ENCODE peak calls at places on chromosomes 5 and 9, in eight cellular contexts. X is GM23248, S is OCI-LY7, A is PC-3, C is GM23338, P is PC-9, V is Karpas-422, J is hepatocyte. N is an unnamed sample.

GRCh38 chr9:126114409-126114760 is 212.2 kb upstream of the MVB12B start:
- DNase-seq in A (no peak), V (no peak), X (no peak), S (no peak), C (no peak), P (no peak), J (no peak), N (no peak)

GRCh38 chr9:71725590-71726338 is 42.5 kb downstream of the CEMIP2 start:
- DNase-seq in C (no peak), V (no peak), J (peak; percentile 49), X (peak; percentile 74), P (peak; percentile 97), S (no peak), A (peak; percentile 92), N (no peak)

GRCh38 chr9:109894921-109895758 is 115.1 kb downstream of the PALM2AKAP2 start:
- DNase-seq in X (peak; percentile 87), C (no peak), A (peak; percentile 12), S (no peak), P (no peak), J (no peak), V (no peak), N (no peak)

GRCh38 chr5:80275347-80275746 is 19.5 kb upstream of the SERINC5 start:
- DNase-seq in J (peak; percentile 25), P (no peak), C (peak; percentile 78), V (peak; percentile 72), S (peak; percentile 70), X (peak; percentile 16), A (peak; percentile 28), N (no peak)

GRCh38 chr9:114362394-114362793 is 25.4 kb downstream of the AKNA start:
- DNase-seq in C (no peak), S (no peak), V (no peak), J (no peak), X (no peak), P (no peak), A (no peak), N (no peak)

GRCh38 chr9:22036866-22037626 is 27.9 kb upstream of the CDKN2B start:
- DNase-seq in S (no peak), V (no peak), C (no peak), P (no peak), X (peak; percentile 40), A (peak; percentile 6), J (no peak), N (no peak)

GRCh38 chr9:72926506-72926905 is 26.3 kb downstream of the ALDH1A1 start:
- DNase-seq in C (no peak), J (no peak), P (no peak), V (no peak), A (no peak), X (no peak), S (no peak), N (no peak)

GRCh38 chr9:9950813-9951212 is 662.0 kb downstream of the PTPRD start:
- DNase-seq in A (no peak), S (no peak), C (no peak), X (peak; percentile 42), V (no peak), P (no peak), J (no peak), N (no peak)

GRCh38 chr5:127337876-127338275 is 47.3 kb downstream of the MEGF10 start:
- DNase-seq in J (no peak), C (peak; percentile 38), S (no peak), X (no peak), P (no peak), A (no peak), V (no peak), N (no peak)

GRCh38 chr5:109816732-109817131 is 127.0 kb downstream of the MAN2A1 start:
- DNase-seq in J (no peak), S (no peak), P (no peak), X (no peak), V (no peak), C (no peak), A (no peak), N (no peak)

GRCh38 chr9:133147412-133148271 is 16.1 kb downstream of the GBGT1 start:
- DNase-seq in P (peak; percentile 76), A (peak; percentile 74), X (peak; percentile 64), V (peak; percentile 90), C (peak; percentile 96), J (peak; percentile 86), S (peak; percentile 77), N (peak; percentile 73)

DNA sequence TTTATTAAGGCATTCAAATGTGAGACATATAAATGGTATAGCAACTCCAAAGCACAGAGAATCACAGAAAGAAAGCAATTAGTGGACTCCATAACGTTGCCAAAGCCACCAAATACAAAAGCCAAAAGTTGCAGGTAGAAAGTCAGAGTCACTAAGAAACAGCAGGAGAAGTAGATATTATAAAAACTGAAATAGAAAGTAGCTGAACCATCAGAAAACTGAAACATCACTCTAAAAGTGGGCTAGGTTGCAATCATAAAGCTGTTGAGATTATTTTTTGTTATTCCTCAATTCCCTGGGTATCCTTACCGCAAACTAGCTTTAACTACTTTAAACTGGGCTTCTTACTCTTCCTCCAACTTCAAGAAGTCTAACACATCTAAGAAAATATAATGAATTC is 108.1 kb upstream of the ARRDC3 start:
- DNase-seq in A (no peak), S (no peak), X (no peak), C (no peak), V (no peak), J (no peak), P (no peak), N (peak; percentile 7)
- H3K27ac ChIP-seq in A (no peak overlapping the region), S (no peak overlapping the region), X (no peak overlapping the region), C (no peak overlapping the region), V (no peak overlapping the region), J (no peak overlapping the region), P (no peak overlapping the region), N (no peak overlapping the region)

DNA sequence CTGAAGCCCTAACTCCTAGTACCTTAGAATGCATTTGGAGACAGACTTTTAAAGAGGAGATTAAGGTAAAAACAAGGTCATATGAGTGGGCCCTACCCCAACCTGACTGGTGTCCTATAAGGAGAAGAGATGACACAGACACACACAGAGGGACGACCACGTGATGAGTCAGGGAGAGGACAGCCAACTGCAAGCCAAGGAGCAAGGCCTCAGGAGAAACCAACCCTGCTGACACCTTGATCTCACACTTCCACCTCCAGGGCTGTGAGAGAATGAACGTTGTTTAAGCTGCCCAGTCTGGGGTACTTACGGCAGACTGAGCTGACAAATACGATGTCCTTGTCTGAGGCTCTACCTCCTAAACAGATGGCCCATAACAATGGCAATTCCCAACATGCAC is 93.6 kb downstream of the ROR2 start:
- DNase-seq in C (no peak), P (no peak), V (no peak), A (no peak), S (no peak), J (no peak), X (peak; percentile 31), N (no peak)
- H3K4me2 ChIP-seq in C (no peak overlapping the region), P (no peak overlapping the region), V (no peak overlapping the region), A (no peak overlapping the region), S (no peak overlapping the region), J (no peak overlapping the region), X (no peak overlapping the region), N (no peak overlapping the region)

GRCh38 chr9:136621019-136621733 is 41.5 kb upstream of the EGFL7 start:
- DNase-seq in C (no peak), J (no peak), A (no peak), P (no peak), S (no peak), X (no peak), V (no peak), N (no peak)

GRCh38 chr9:136622538-136622948 is 40.2 kb upstream of the EGFL7 start:
- DNase-seq in X (no peak), P (no peak), C (no peak), J (no peak), V (no peak), A (no peak), S (no peak), N (no peak)

GRCh38 chr9:136620441-136621018 is 42.2 kb upstream of the EGFL7 start:
- DNase-seq in S (no peak), V (no peak), A (no peak), X (no peak), P (no peak), J (no peak), C (no peak), N (no peak)

GRCh38 chr9:136623016-136623848 is 39.5 kb upstream of the EGFL7 start:
- DNase-seq in X (no peak), S (no peak), C (no peak), J (no peak), A (no peak), V (no peak), P (no peak), N (no peak)

GRCh38 chr9:136621734-136622093 is 41.0 kb upstream of the EGFL7 start:
- DNase-seq in A (no peak), V (no peak), X (no peak), J (no peak), P (no peak), C (no peak), S (no peak), N (no peak)
- H3K9me2 ChIP-seq in A (no peaks in the 10 kb centered on the region), V (no peaks in the 10 kb centered on the region), X (no peaks in the 10 kb centered on the region), J (no peaks in the 10 kb centered on the region), P (no peaks in the 10 kb centered on the region), C (no peaks in the 10 kb centered on the region), S (no peaks in the 10 kb centered on the region), N (no peaks in the 10 kb centered on the region)

GRCh38 chr9:98108540-98109031 is 10.4 kb downstream of the TRIM14 start:
- DNase-seq in X (no peak), P (no peak), C (no peak), J (no peak), S (peak; percentile 83), V (peak; percentile 73), A (no peak), N (peak; percentile 65)
- H3K27ac ChIP-seq in X (no peak overlapping the region), P (no peak overlapping the region), C (peak overlapping the region; percentile 76), J (no peak overlapping the region), S (peak overlapping the region; percentile 92), V (peak overlapping the region; percentile 92), A (no peak overlapping the region), N (no peak overlapping the region)

GRCh38 chr9:128094166-128094949 is 26.3 kb downstream of the SLC25A25 start:
- DNase-seq in C (peak; percentile 91), P (peak; percentile 98), J (peak; percentile 96), A (peak; percentile 96), S (peak; percentile 58), X (peak; percentile 99), V (peak; percentile 93), N (no peak)
- H3K4me2 ChIP-seq in C (no peak overlapping the region), P (peak overlapping the region; percentile 69), J (peak overlapping the region; percentile 26), A (peak overlapping the region; percentile 86), S (peak overlapping the region; percentile 9), X (peak overlapping the region; percentile 77), V (peak overlapping the region; percentile 56), N (no peak overlapping the region)

GRCh38 chr9:17630531-17630949 is 51.7 kb downstream of the SH3GL2 start:
- DNase-seq in J (no peak), A (peak; percentile 83), X (no peak), P (no peak), S (no peak), C (peak; percentile 14), V (no peak), N (no peak)
- H3K9me2 ChIP-seq in J (no peaks in the 10 kb centered on the region), A (no peaks in the 10 kb centered on the region), X (no peaks in the 10 kb centered on the region), P (no peaks in the 10 kb centered on the region), S (no peaks in the 10 kb centered on the region), C (no peaks in the 10 kb centered on the region), V (no peaks in the 10 kb centered on the region), N (no peaks in the 10 kb centered on the region)

DNA sequence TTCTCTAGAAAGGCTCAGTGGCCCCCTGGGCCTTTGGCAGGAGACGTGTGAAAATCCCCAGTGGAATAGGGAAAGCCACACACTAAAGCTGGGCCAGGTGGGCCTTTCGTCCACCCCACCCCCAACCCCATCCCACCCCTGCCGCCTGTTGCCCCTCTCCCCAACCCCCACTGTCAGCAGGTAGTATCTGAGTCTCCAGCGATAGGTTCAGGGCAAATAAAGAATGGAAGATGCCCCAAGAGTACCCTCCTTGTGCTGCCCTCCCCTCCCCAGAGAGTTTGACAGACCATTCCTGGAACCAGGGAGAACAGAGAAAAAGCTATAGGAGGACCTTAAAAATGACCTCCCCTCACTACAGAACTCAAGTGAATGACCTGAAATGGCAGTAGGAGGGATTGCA is 36.7 kb upstream of the UBE2D2 start:
- DNase-seq in X (no peak), C (no peak), P (no peak), J (no peak), V (no peak), S (no peak), A (no peak), N (no peak)
- H3K27ac ChIP-seq in X (no peak overlapping the region), C (peak overlapping the region; percentile 26), P (no peak overlapping the region), J (no peak overlapping the region), V (no peak overlapping the region), S (no peak overlapping the region), A (no peak overlapping the region), N (no peak overlapping the region)

N was measured in MM.1S.